ENCODE peak calls at places on chromosomes 4 and X, in five cellular contexts. One of them, this sample, is unnamed. For H3K4me1, the result is how much of the 10 kb centered on the place peaks cover.

GRCh38 chrX:76126851-76127250 is 46.0 kb upstream of the PBDC1 start:
- DNase-seq in hepatocyte: no peak
- DNase-seq in HCT116: no peak
- DNase-seq in GM23248: no peak
- DNase-seq in neural progenitor cell: no peak
- DNase-seq in this sample: no peak

GRCh38 chrX:16517206-16517605 is 132.8 kb upstream of the S100G start:
- DNase-seq in hepatocyte: no peak
- DNase-seq in HCT116: no peak
- DNase-seq in GM23248: peak
- DNase-seq in neural progenitor cell: no peak
- DNase-seq in this sample: no peak

GRCh38 chrX:3549442-3549875 is 164.0 kb downstream of the PRKX start:
- DNase-seq in hepatocyte: peak
- DNase-seq in HCT116: no peak
- DNase-seq in GM23248: peak
- DNase-seq in neural progenitor cell: peak
- DNase-seq in this sample: no peak

GRCh38 chr4:48375651-48376291 is 34.4 kb downstream of the SLAIN2 start:
- DNase-seq in hepatocyte: peak
- DNase-seq in HCT116: peak
- DNase-seq in GM23248: peak
- DNase-seq in neural progenitor cell: no peak
- DNase-seq in this sample: no peak

GRCh38 chr4:181646864-181647263 is 596.3 kb upstream of the TENM3 start:
- DNase-seq in hepatocyte: no peak
- DNase-seq in HCT116: no peak
- DNase-seq in GM23248: peak
- DNase-seq in neural progenitor cell: no peak
- DNase-seq in this sample: no peak

GRCh38 chr4:173270312-173271027 is 63.7 kb downstream of the HMGB2 start:
- DNase-seq in hepatocyte: peak
- DNase-seq in HCT116: no peak
- DNase-seq in GM23248: no peak
- DNase-seq in neural progenitor cell: no peak
- DNase-seq in this sample: no peak

GRCh38 chr4:37246891-37247290 is 2.3 kb downstream of the NWD2 start:
- DNase-seq in hepatocyte: no peak
- DNase-seq in HCT116: no peak
- DNase-seq in GM23248: no peak
- DNase-seq in neural progenitor cell: no peak
- DNase-seq in this sample: no peak

GRCh38 chr4:38091636-38092035 is 131.4 kb downstream of the PTTG2 start:
- DNase-seq in hepatocyte: no peak
- DNase-seq in HCT116: no peak
- DNase-seq in GM23248: peak
- DNase-seq in neural progenitor cell: no peak
- DNase-seq in this sample: no peak

GRCh38 chr4:139844057-139844456 is 178.4 kb downstream of the MGST2 start:
- DNase-seq in hepatocyte: no peak
- DNase-seq in HCT116: no peak
- DNase-seq in GM23248: peak
- DNase-seq in neural progenitor cell: no peak
- DNase-seq in this sample: no peak

GRCh38 chr4:48331577-48332340 is 9.6 kb upstream of the SLAIN2 start:
- DNase-seq in hepatocyte: peak
- DNase-seq in HCT116: no peak
- DNase-seq in GM23248: peak
- DNase-seq in neural progenitor cell: no peak
- DNase-seq in this sample: no peak

GRCh38 chrX:49726966-49727365 is 31.2 kb upstream of the PAGE1 start:
- DNase-seq in hepatocyte: no peak
- DNase-seq in HCT116: no peak
- DNase-seq in GM23248: no peak
- DNase-seq in neural progenitor cell: no peak
- DNase-seq in this sample: no peak

GRCh38 chrX:13790206-13791131 is 26.4 kb downstream of the GPM6B start:
- DNase-seq in hepatocyte: no peak
- DNase-seq in HCT116: no peak
- DNase-seq in GM23248: no peak
- DNase-seq in neural progenitor cell: no peak
- DNase-seq in this sample: no peak

GRCh38 chr4:104490770-104491395 is 3.8 kb downstream of the CXXC4 start:
- DNase-seq in hepatocyte: peak
- DNase-seq in HCT116: no peak
- DNase-seq in GM23248: peak
- DNase-seq in neural progenitor cell: peak
- DNase-seq in this sample: peak

GRCh38 chrX:22429704-22430103 is 157.0 kb downstream of the CBLL2 start:
- DNase-seq in hepatocyte: no peak
- DNase-seq in HCT116: no peak
- DNase-seq in GM23248: no peak
- DNase-seq in neural progenitor cell: no peak
- DNase-seq in this sample: no peak

GRCh38 chrX:35561985-35562384 is 236.2 kb upstream of the MAGEB16 start:
- DNase-seq in hepatocyte: no peak
- DNase-seq in HCT116: no peak
- DNase-seq in GM23248: no peak
- DNase-seq in neural progenitor cell: no peak
- DNase-seq in this sample: no peak

GRCh38 chrX:148588649-148589310 is 88.4 kb downstream of the AFF2 start:
- DNase-seq in hepatocyte: no peak
- DNase-seq in HCT116: no peak
- DNase-seq in GM23248: peak
- DNase-seq in neural progenitor cell: no peak
- DNase-seq in this sample: peak

GRCh38 chr4:54217642-54218486 is 11.2 kb upstream of the PDGFRA start:
- DNase-seq in hepatocyte: peak
- DNase-seq in HCT116: peak
- DNase-seq in GM23248: peak
- DNase-seq in neural progenitor cell: peak
- DNase-seq in this sample: peak

GRCh38 chr4:102441978-102442890 is 58.9 kb upstream of the NFKB1 start:
- DNase-seq in hepatocyte: peak
- DNase-seq in HCT116: no peak
- DNase-seq in GM23248: no peak
- DNase-seq in neural progenitor cell: no peak
- DNase-seq in this sample: no peak

GRCh38 chr4:159384017-159384416 is 281.1 kb downstream of the RAPGEF2 start:
- DNase-seq in hepatocyte: no peak
- DNase-seq in HCT116: no peak
- DNase-seq in GM23248: no peak
- DNase-seq in neural progenitor cell: no peak
- DNase-seq in this sample: no peak

GRCh38 chr4:41057456-41057855 is 156.9 kb downstream of the APBB2 start:
- DNase-seq in hepatocyte: no peak
- DNase-seq in HCT116: no peak
- DNase-seq in GM23248: peak
- DNase-seq in neural progenitor cell: no peak
- DNase-seq in this sample: no peak

GRCh38 chr4:185341377-185341776 is 54.3 kb downstream of the LRP2BP start:
- DNase-seq in hepatocyte: no peak
- DNase-seq in HCT116: no peak
- DNase-seq in GM23248: no peak
- DNase-seq in neural progenitor cell: no peak
- DNase-seq in this sample: no peak

GRCh38 chr4:113760852-113761681 is 471 bp downstream of the CAMK2D start:
- DNase-seq in hepatocyte: peak
- DNase-seq in HCT116: no peak
- DNase-seq in GM23248: peak
- DNase-seq in neural progenitor cell: peak
- DNase-seq in this sample: peak

GRCh38 chrX:41722816-41723215 is 1.2 kb upstream of the GPR82 start:
- DNase-seq in hepatocyte: no peak
- DNase-seq in HCT116: no peak
- DNase-seq in GM23248: peak
- DNase-seq in neural progenitor cell: no peak
- DNase-seq in this sample: no peak

GRCh38 chr4:121551271-121551670 is 145.5 kb downstream of the ANXA5 start:
- DNase-seq in hepatocyte: no peak
- DNase-seq in HCT116: no peak
- DNase-seq in GM23248: peak
- DNase-seq in neural progenitor cell: no peak
- DNase-seq in this sample: no peak

GRCh38 chr4:18138076-18138665 is 116.6 kb upstream of the LCORL start:
- DNase-seq in hepatocyte: peak
- DNase-seq in HCT116: no peak
- DNase-seq in GM23248: no peak
- DNase-seq in neural progenitor cell: no peak
- DNase-seq in this sample: no peak

GRCh38 chr4:105092356-105092755 is 54.3 kb upstream of the TET2 start:
- DNase-seq in hepatocyte: peak
- DNase-seq in HCT116: no peak
- DNase-seq in GM23248: peak
- DNase-seq in neural progenitor cell: no peak
- DNase-seq in this sample: no peak

GRCh38 chrX:94635003-94635402 is 961.0 kb downstream of the FAM133A start:
- DNase-seq in hepatocyte: no peak
- DNase-seq in HCT116: no peak
- DNase-seq in GM23248: no peak
- DNase-seq in neural progenitor cell: no peak
- DNase-seq in this sample: no peak

GRCh38 chrX:154748712-154749339 is 2.1 kb downstream of the GAB3 start:
- DNase-seq in hepatocyte: peak
- DNase-seq in HCT116: no peak
- DNase-seq in GM23248: peak
- DNase-seq in neural progenitor cell: peak
- DNase-seq in this sample: peak

GRCh38 chr4:729336-730315 is 24.0 kb downstream of the PCGF3 start:
- DNase-seq in hepatocyte: no peak
- DNase-seq in HCT116: no peak
- DNase-seq in GM23248: no peak
- DNase-seq in neural progenitor cell: no peak
- DNase-seq in this sample: no peak

GRCh38 chr4:727576-727975 is 21.9 kb downstream of the PCGF3 start:
- DNase-seq in hepatocyte: no peak
- DNase-seq in HCT116: no peak
- DNase-seq in GM23248: no peak
- DNase-seq in neural progenitor cell: no peak
- DNase-seq in this sample: no peak

GRCh38 chr4:732480-732879 is 26.8 kb downstream of the PCGF3 start:
- DNase-seq in hepatocyte: no peak
- DNase-seq in HCT116: no peak
- DNase-seq in GM23248: no peak
- DNase-seq in neural progenitor cell: no peak
- DNase-seq in this sample: no peak

GRCh38 chr4:732911-733630 is 27.4 kb downstream of the PCGF3 start:
- DNase-seq in hepatocyte: no peak
- DNase-seq in HCT116: no peak
- DNase-seq in GM23248: no peak
- DNase-seq in neural progenitor cell: no peak
- DNase-seq in this sample: no peak

GRCh38 chr4:730511-730910 is 24.9 kb downstream of the PCGF3 start:
- DNase-seq in hepatocyte: no peak
- DNase-seq in HCT116: no peak
- DNase-seq in GM23248: no peak
- DNase-seq in neural progenitor cell: no peak
- DNase-seq in this sample: no peak
- H3K27ac ChIP-seq in hepatocyte: no peak
- H3K27ac ChIP-seq in HCT116: no peak
- H3K27ac ChIP-seq in GM23248: no peak
- H3K27ac ChIP-seq in neural progenitor cell: no peak
- H3K27ac ChIP-seq in this sample: no peak

GRCh38 chr4:84151574-84151973 is 347.5 kb downstream of the NKX6-1 start:
- DNase-seq in hepatocyte: no peak
- DNase-seq in HCT116: peak
- DNase-seq in GM23248: no peak
- DNase-seq in neural progenitor cell: no peak
- DNase-seq in this sample: no peak

GRCh38 chr4:84146300-84146942 is 352.7 kb downstream of the NKX6-1 start:
- DNase-seq in hepatocyte: no peak
- DNase-seq in HCT116: no peak
- DNase-seq in GM23248: no peak
- DNase-seq in neural progenitor cell: no peak
- DNase-seq in this sample: no peak

DNA sequence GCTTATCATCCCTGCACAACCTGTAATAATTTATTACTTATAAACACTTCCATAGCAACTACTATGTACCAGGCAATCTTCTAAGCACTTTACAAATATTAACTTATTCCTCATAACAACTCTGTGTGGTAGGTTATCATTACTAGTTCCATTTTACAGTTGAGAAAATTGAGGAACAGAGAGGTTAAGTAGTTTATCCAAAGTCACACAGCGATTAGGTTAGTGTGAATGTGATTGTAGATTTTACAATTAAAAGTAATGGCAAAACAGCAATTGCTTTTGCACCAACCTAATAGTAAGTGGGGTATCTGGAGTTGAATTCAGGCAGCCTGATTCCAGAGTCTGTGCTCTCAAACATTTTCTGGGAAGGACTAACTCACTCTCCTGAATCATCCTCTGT is 348.9 kb downstream of the NKX6-1 start:
- DNase-seq in hepatocyte: no peak
- DNase-seq in HCT116: no peak
- DNase-seq in GM23248: no peak
- DNase-seq in neural progenitor cell: no peak
- DNase-seq in this sample: no peak
- H3K4me1 ChIP-seq in hepatocyte: under half
- H3K4me1 ChIP-seq in HCT116: under half
- H3K4me1 ChIP-seq in GM23248: under half
- H3K4me1 ChIP-seq in neural progenitor cell: under half
- H3K4me1 ChIP-seq in this sample: under half

GRCh38 chr4:76850010-76850441 is 47.9 kb downstream of the SOWAHB start:
- DNase-seq in hepatocyte: peak
- DNase-seq in HCT116: peak
- DNase-seq in GM23248: peak
- DNase-seq in neural progenitor cell: no peak
- DNase-seq in this sample: no peak
- TF ChIP-seq EZH2phosphoT487 in hepatocyte: no peak
- TF ChIP-seq EZH2phosphoT487 in HCT116: no peak
- TF ChIP-seq EZH2phosphoT487 in GM23248: no peak
- TF ChIP-seq EZH2phosphoT487 in neural progenitor cell: no peak
- TF ChIP-seq EZH2phosphoT487 in this sample: no peak

GRCh38 chr4:82398263-82398662 is 24.5 kb upstream of the HNRNPD start:
- DNase-seq in hepatocyte: no peak
- DNase-seq in HCT116: no peak
- DNase-seq in GM23248: no peak
- DNase-seq in neural progenitor cell: no peak
- DNase-seq in this sample: no peak

GRCh38 chr4:82403725-82404124 is 26.5 kb downstream of the HNRNPDL start:
- DNase-seq in hepatocyte: no peak
- DNase-seq in HCT116: no peak
- DNase-seq in GM23248: no peak
- DNase-seq in neural progenitor cell: no peak
- DNase-seq in this sample: no peak

GRCh38 chr4:82402196-82402775 is 28.0 kb downstream of the HNRNPDL start:
- DNase-seq in hepatocyte: no peak
- DNase-seq in HCT116: no peak
- DNase-seq in GM23248: no peak
- DNase-seq in neural progenitor cell: no peak
- DNase-seq in this sample: no peak

DNA sequence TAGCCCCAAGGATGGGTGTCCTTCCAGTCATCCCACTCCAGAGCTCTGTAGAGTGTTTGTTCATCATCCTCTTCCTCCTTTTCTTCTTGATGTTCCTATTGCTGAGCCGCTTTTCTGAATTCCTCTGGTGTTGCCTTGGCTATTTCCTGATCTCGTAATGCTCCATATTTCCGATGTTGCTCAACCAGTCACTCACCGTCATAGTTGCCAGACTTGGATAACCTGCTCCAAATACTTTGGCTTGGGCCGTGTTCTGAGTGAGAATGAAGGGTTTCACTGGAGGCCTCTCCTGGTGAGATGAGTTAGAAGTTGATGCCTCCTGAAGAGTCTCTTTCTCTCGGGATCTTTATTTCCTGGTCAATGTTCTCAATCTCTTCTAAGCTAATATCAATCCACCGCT is 27.8 kb upstream of the HNRNPD start:
- DNase-seq in hepatocyte: no peak
- DNase-seq in HCT116: no peak
- DNase-seq in GM23248: no peak
- DNase-seq in neural progenitor cell: no peak
- DNase-seq in this sample: no peak
- H3K27ac ChIP-seq in hepatocyte: no peak
- H3K27ac ChIP-seq in HCT116: no peak
- H3K27ac ChIP-seq in GM23248: no peak
- H3K27ac ChIP-seq in neural progenitor cell: no peak
- H3K27ac ChIP-seq in this sample: no peak

This sample was measured in OCI-LY7.